ENCODE peak calls at places on chromosomes 13 and 19, in five cellular contexts. T is stimulated activated CD4-positive, alpha-beta T cell treated with anti-CD3 and anti-CD28 coated beads, Interleukin-4, amount 100 ng/mL, for 48 hours; Y is HuH-7.5; I is WTC11; J is nephron progenitor cell. R is an unnamed sample.

GRCh38 chr19:27993619-27994018 is 1219.3 kb downstream of the UQCRFS1 start:
- DNase-seq in T (no peak), Y (no peak), I (no peak), J (no peak), R (no peak)

GRCh38 chr13:27933580-27934328 is 14.0 kb downstream of the PDX1 start:
- DNase-seq in T (no peak), Y (no peak), I (no peak), J (no peak), R (no peak)

GRCh38 chr13:72221276-72221962 is 354.4 kb upstream of the DACH1 start:
- DNase-seq in T (no peak), Y (peak), I (peak), J (peak), R (no peak)

GRCh38 chr13:18944501-18945068 is 237.0 kb downstream of the TUBA3C start:
- DNase-seq in T (no peak), Y (no peak), I (no peak), J (no peak), R (no peak)

GRCh38 chr19:38362076-38362945 is 12.1 kb upstream of the PSMD8 start:
- DNase-seq in T (peak), Y (no peak), I (peak), J (peak), R (no peak)

GRCh38 chr13:70080030-70080429 is 27.6 kb upstream of the ATXN8OS start:
- DNase-seq in T (no peak), Y (no peak), I (no peak), J (no peak), R (no peak)

GRCh38 chr13:36712785-36713184 is 39.0 kb downstream of the SERTM1 start:
- DNase-seq in T (no peak), Y (no peak), I (no peak), J (no peak), R (no peak)

GRCh38 chr13:102399791-102400618 is 1.8 kb downstream of the FGF14 start:
- DNase-seq in T (no peak), Y (no peak), I (peak), J (peak), R (no peak)

GRCh38 chr19:49217382-49217781 is 59.8 kb downstream of the TRPM4 start:
- DNase-seq in T (no peak), Y (no peak), I (no peak), J (no peak), R (no peak)

GRCh38 chr19:12778020-12778904 is 2.9 kb upstream of the HOOK2 start:
- DNase-seq in T (no peak), Y (peak), I (peak), J (peak), R (no peak)

GRCh38 chr19:15479391-15480345 is at the start of gene PGLYRP2:
- DNase-seq in T (no peak), Y (no peak), I (peak), J (no peak), R (no peak)

GRCh38 chr13:50422181-50423148 is 407.2 kb downstream of the KCNRG start:
- DNase-seq in T (no peak), Y (no peak), I (no peak), J (no peak), R (no peak)

GRCh38 chr19:10501971-10502523 is 1.1 kb downstream of the KEAP1 start:
- DNase-seq in T (peak), Y (peak), I (peak), J (peak), R (no peak)

GRCh38 chr19:2795827-2796658 is 10.7 kb downstream of the THOP1 start:
- DNase-seq in T (no peak), Y (no peak), I (no peak), J (no peak), R (no peak)

GRCh38 chr19:35344511-35345031 is 3.1 kb upstream of the FFAR1 start:
- DNase-seq in T (no peak), Y (no peak), I (no peak), J (no peak), R (no peak)

GRCh38 chr13:51211910-51212309 is 10.3 kb upstream of the FAM124A start:
- DNase-seq in T (no peak), Y (no peak), I (no peak), J (no peak), R (no peak)

GRCh38 chr13:42380420-42381164 is 108.6 kb downstream of the AKAP11 start:
- DNase-seq in T (no peak), Y (no peak), I (no peak), J (no peak), R (no peak)

GRCh38 chr13:93965587-93965986 is 513.9 kb downstream of the DCT start:
- DNase-seq in T (no peak), Y (no peak), I (no peak), J (no peak), R (no peak)

GRCh38 chr13:46134961-46135522 is 30.2 kb upstream of the CPB2 start:
- DNase-seq in T (no peak), Y (peak), I (no peak), J (peak), R (no peak)

GRCh38 chr19:11031421-11032070 is 57.7 kb upstream of the LDLR start:
- DNase-seq in T (no peak), Y (no peak), I (no peak), J (no peak), R (no peak)

GRCh38 chr19:46609511-46610412 is 8.6 kb downstream of the CALM3 start:
- DNase-seq in T (no peak), Y (no peak), I (peak), J (no peak), R (no peak)

R was measured in smooth muscle cell of the brain vasculature.